ENCODE peak calls at places on chromosomes 13 and 19, in five cellular contexts. One of them, this sample, is unnamed.
A peak's percentile ranks its signal among the peaks of the same experiment; 100 is the strongest.

GRCh38 chr19:2186071-2186846 is 22.5 kb downstream of the DOT1L start:
- DNase-seq in stimulated activated CD8-positive, alpha-beta memory T cell treated with anti-CD3 and anti-CD28 coated beads, Interleukin-12 subunit alpha, Interleukin-12 subunit beta, amount 100 ng/mL, for 4 hours: no peak
- DNase-seq in AG20443: peak; percentile 98
- DNase-seq in NCI-H1105 treated with DMSO at 0.1 percent for 48 hours: no peak
- DNase-seq in activated T-cell treated with anti-CD3 and anti-CD28 coated beads, Interleukin-2, amount 50 U/mL, for 1 hour: no peak
- DNase-seq in this sample: no peak

GRCh38 chr13:33318744-33319143 is 33.2 kb upstream of the STARD13 start:
- DNase-seq in stimulated activated CD8-positive, alpha-beta memory T cell treated with anti-CD3 and anti-CD28 coated beads, Interleukin-12 subunit alpha, Interleukin-12 subunit beta, amount 100 ng/mL, for 4 hours: no peak
- DNase-seq in AG20443: no peak
- DNase-seq in NCI-H1105 treated with DMSO at 0.1 percent for 48 hours: no peak
- DNase-seq in activated T-cell treated with anti-CD3 and anti-CD28 coated beads, Interleukin-2, amount 50 U/mL, for 1 hour: no peak
- DNase-seq in this sample: no peak

GRCh38 chr13:70408865-70409264 is 300.6 kb upstream of the KLHL1 start:
- DNase-seq in stimulated activated CD8-positive, alpha-beta memory T cell treated with anti-CD3 and anti-CD28 coated beads, Interleukin-12 subunit alpha, Interleukin-12 subunit beta, amount 100 ng/mL, for 4 hours: no peak
- DNase-seq in AG20443: no peak
- DNase-seq in NCI-H1105 treated with DMSO at 0.1 percent for 48 hours: no peak
- DNase-seq in activated T-cell treated with anti-CD3 and anti-CD28 coated beads, Interleukin-2, amount 50 U/mL, for 1 hour: no peak
- DNase-seq in this sample: no peak

GRCh38 chr19:8569066-8569761 is 8.0 kb downstream of the MYO1F start:
- DNase-seq in stimulated activated CD8-positive, alpha-beta memory T cell treated with anti-CD3 and anti-CD28 coated beads, Interleukin-12 subunit alpha, Interleukin-12 subunit beta, amount 100 ng/mL, for 4 hours: peak; percentile 57
- DNase-seq in AG20443: peak; percentile 93
- DNase-seq in NCI-H1105 treated with DMSO at 0.1 percent for 48 hours: no peak
- DNase-seq in activated T-cell treated with anti-CD3 and anti-CD28 coated beads, Interleukin-2, amount 50 U/mL, for 1 hour: peak; percentile 63
- DNase-seq in this sample: no peak

GRCh38 chr19:8373867-8374813 is 10.2 kb downstream of the ANGPTL4 start:
- DNase-seq in stimulated activated CD8-positive, alpha-beta memory T cell treated with anti-CD3 and anti-CD28 coated beads, Interleukin-12 subunit alpha, Interleukin-12 subunit beta, amount 100 ng/mL, for 4 hours: no peak
- DNase-seq in AG20443: peak; percentile 2
- DNase-seq in NCI-H1105 treated with DMSO at 0.1 percent for 48 hours: no peak
- DNase-seq in activated T-cell treated with anti-CD3 and anti-CD28 coated beads, Interleukin-2, amount 50 U/mL, for 1 hour: no peak
- DNase-seq in this sample: no peak

GRCh38 chr19:43624933-43625332 is 5.5 kb upstream of the ZNF428 start:
- DNase-seq in stimulated activated CD8-positive, alpha-beta memory T cell treated with anti-CD3 and anti-CD28 coated beads, Interleukin-12 subunit alpha, Interleukin-12 subunit beta, amount 100 ng/mL, for 4 hours: peak; percentile 60
- DNase-seq in AG20443: no peak
- DNase-seq in NCI-H1105 treated with DMSO at 0.1 percent for 48 hours: no peak
- DNase-seq in activated T-cell treated with anti-CD3 and anti-CD28 coated beads, Interleukin-2, amount 50 U/mL, for 1 hour: peak; percentile 87
- DNase-seq in this sample: no peak

GRCh38 chr13:111981446-111982165 is 85.3 kb upstream of the SOX1 start:
- DNase-seq in stimulated activated CD8-positive, alpha-beta memory T cell treated with anti-CD3 and anti-CD28 coated beads, Interleukin-12 subunit alpha, Interleukin-12 subunit beta, amount 100 ng/mL, for 4 hours: no peak
- DNase-seq in AG20443: no peak
- DNase-seq in NCI-H1105 treated with DMSO at 0.1 percent for 48 hours: no peak
- DNase-seq in activated T-cell treated with anti-CD3 and anti-CD28 coated beads, Interleukin-2, amount 50 U/mL, for 1 hour: no peak
- DNase-seq in this sample: no peak

GRCh38 chr19:16301999-16302694 is 22.5 kb upstream of the KLF2 start:
- DNase-seq in stimulated activated CD8-positive, alpha-beta memory T cell treated with anti-CD3 and anti-CD28 coated beads, Interleukin-12 subunit alpha, Interleukin-12 subunit beta, amount 100 ng/mL, for 4 hours: no peak
- DNase-seq in AG20443: peak; percentile 29
- DNase-seq in NCI-H1105 treated with DMSO at 0.1 percent for 48 hours: no peak
- DNase-seq in activated T-cell treated with anti-CD3 and anti-CD28 coated beads, Interleukin-2, amount 50 U/mL, for 1 hour: no peak
- DNase-seq in this sample: no peak

GRCh38 chr13:22017226-22017625 is 346.4 kb downstream of the FGF9 start:
- DNase-seq in stimulated activated CD8-positive, alpha-beta memory T cell treated with anti-CD3 and anti-CD28 coated beads, Interleukin-12 subunit alpha, Interleukin-12 subunit beta, amount 100 ng/mL, for 4 hours: no peak
- DNase-seq in AG20443: no peak
- DNase-seq in NCI-H1105 treated with DMSO at 0.1 percent for 48 hours: no peak
- DNase-seq in activated T-cell treated with anti-CD3 and anti-CD28 coated beads, Interleukin-2, amount 50 U/mL, for 1 hour: no peak
- DNase-seq in this sample: no peak

GRCh38 chr13:111548301-111548700 is 227.9 kb downstream of the TEX29 start:
- DNase-seq in stimulated activated CD8-positive, alpha-beta memory T cell treated with anti-CD3 and anti-CD28 coated beads, Interleukin-12 subunit alpha, Interleukin-12 subunit beta, amount 100 ng/mL, for 4 hours: no peak
- DNase-seq in AG20443: no peak
- DNase-seq in NCI-H1105 treated with DMSO at 0.1 percent for 48 hours: no peak
- DNase-seq in activated T-cell treated with anti-CD3 and anti-CD28 coated beads, Interleukin-2, amount 50 U/mL, for 1 hour: no peak
- DNase-seq in this sample: no peak

GRCh38 chr13:105638446-105638845 is 897.0 kb downstream of the EFNB2 start:
- DNase-seq in stimulated activated CD8-positive, alpha-beta memory T cell treated with anti-CD3 and anti-CD28 coated beads, Interleukin-12 subunit alpha, Interleukin-12 subunit beta, amount 100 ng/mL, for 4 hours: no peak
- DNase-seq in AG20443: no peak
- DNase-seq in NCI-H1105 treated with DMSO at 0.1 percent for 48 hours: no peak
- DNase-seq in activated T-cell treated with anti-CD3 and anti-CD28 coated beads, Interleukin-2, amount 50 U/mL, for 1 hour: no peak
- DNase-seq in this sample: no peak

GRCh38 chr19:54106716-54107115 is 4.1 kb downstream of the NDUFA3 start:
- DNase-seq in stimulated activated CD8-positive, alpha-beta memory T cell treated with anti-CD3 and anti-CD28 coated beads, Interleukin-12 subunit alpha, Interleukin-12 subunit beta, amount 100 ng/mL, for 4 hours: no peak
- DNase-seq in AG20443: no peak
- DNase-seq in NCI-H1105 treated with DMSO at 0.1 percent for 48 hours: no peak
- DNase-seq in activated T-cell treated with anti-CD3 and anti-CD28 coated beads, Interleukin-2, amount 50 U/mL, for 1 hour: no peak
- DNase-seq in this sample: no peak

GRCh38 chr13:73335226-73335625 is 276.4 kb downstream of the KLF5 start:
- DNase-seq in stimulated activated CD8-positive, alpha-beta memory T cell treated with anti-CD3 and anti-CD28 coated beads, Interleukin-12 subunit alpha, Interleukin-12 subunit beta, amount 100 ng/mL, for 4 hours: no peak
- DNase-seq in AG20443: peak; percentile 26
- DNase-seq in NCI-H1105 treated with DMSO at 0.1 percent for 48 hours: no peak
- DNase-seq in activated T-cell treated with anti-CD3 and anti-CD28 coated beads, Interleukin-2, amount 50 U/mL, for 1 hour: no peak
- DNase-seq in this sample: no peak

GRCh38 chr19:33110201-33110910 is 21.6 kb upstream of the WDR88 start:
- DNase-seq in stimulated activated CD8-positive, alpha-beta memory T cell treated with anti-CD3 and anti-CD28 coated beads, Interleukin-12 subunit alpha, Interleukin-12 subunit beta, amount 100 ng/mL, for 4 hours: no peak
- DNase-seq in AG20443: no peak
- DNase-seq in NCI-H1105 treated with DMSO at 0.1 percent for 48 hours: no peak
- DNase-seq in activated T-cell treated with anti-CD3 and anti-CD28 coated beads, Interleukin-2, amount 50 U/mL, for 1 hour: no peak
- DNase-seq in this sample: no peak

This sample was measured in NCI-H510A treated with DMSO at 0.1 percent for 48 hours.